ENCODE peak calls at places on chromosome 1, in seven cellular contexts. Z is neuronal stem cell, D is H1, G is IMR-90, L is H9, C is mesendoderm, W is trophoblast cell. H is an unnamed sample. For H3K79me1, the result is how much of the 10 kb centered on the place peaks cover.

GRCh38 chr1:118563969-118564951 is 379.2 kb upstream of the SPAG17 start:
- DNase-seq in Z (peak), D (peak), G (no peak), L (no peak), C (peak), W (peak), H (peak)

GRCh38 chr1:7284839-7285435 is 486.2 kb upstream of the VAMP3 start:
- DNase-seq in Z (no peak), D (peak), G (peak), L (no peak), C (no peak), W (no peak), H (no peak)

GRCh38 chr1:244992833-244993232 is 128.5 kb upstream of the HNRNPU start:
- DNase-seq in Z (no peak), D (no peak), G (peak), L (no peak), C (no peak), W (no peak), H (peak)

GRCh38 chr1:56188216-56188615 is 391.1 kb downstream of the PLPP3 start:
- DNase-seq in Z (no peak), D (no peak), G (no peak), L (no peak), C (no peak), W (no peak), H (no peak)

GRCh38 chr1:220448217-220448616 is 79.7 kb upstream of the MARK1 start:
- DNase-seq in Z (no peak), D (no peak), G (no peak), L (no peak), C (no peak), W (no peak), H (no peak)

GRCh38 chr1:81484284-81484683 is 316.4 kb upstream of the ADGRL2 start:
- DNase-seq in Z (no peak), D (no peak), G (no peak), L (no peak), C (no peak), W (no peak), H (peak)

GRCh38 chr1:12549460-12550349 is 68.3 kb downstream of the DHRS3 start:
- DNase-seq in Z (peak), D (no peak), G (peak), L (no peak), C (no peak), W (peak), H (peak)

GRCh38 chr1:84711091-84711490 is 20.8 kb upstream of the SSX2IP start:
- DNase-seq in Z (no peak), D (no peak), G (no peak), L (no peak), C (no peak), W (no peak), H (peak)

GRCh38 chr1:88943221-88943620 is 49.2 kb downstream of the KYAT3 start:
- DNase-seq in Z (no peak), D (no peak), G (peak), L (no peak), C (no peak), W (no peak), H (no peak)

GRCh38 chr1:45775794-45776193 is 25.3 kb upstream of the IPP start:
- DNase-seq in Z (no peak), D (no peak), G (no peak), L (no peak), C (no peak), W (no peak), H (no peak)

GRCh38 chr1:97796716-97797115 is 124.1 kb downstream of the DPYD start:
- DNase-seq in Z (no peak), D (no peak), G (peak), L (no peak), C (peak), W (no peak), H (peak)

GRCh38 chr1:27368872-27369703 is 2.3 kb upstream of the MAP3K6 start:
- DNase-seq in Z (no peak), D (no peak), G (peak), L (no peak), C (peak), W (peak), H (peak)

GRCh38 chr1:74426208-74426932 is 86.0 kb downstream of the LRRC53 start:
- DNase-seq in Z (no peak), D (no peak), G (peak), L (no peak), C (no peak), W (no peak), H (no peak)

GRCh38 chr1:156253634-156254033 is 5.8 kb upstream of the PAQR6 start:
- DNase-seq in Z (no peak), D (no peak), G (no peak), L (no peak), C (no peak), W (no peak), H (no peak)

GRCh38 chr1:71994646-71995045 is 287.7 kb downstream of the NEGR1 start:
- DNase-seq in Z (no peak), D (no peak), G (no peak), L (no peak), C (no peak), W (no peak), H (no peak)

GRCh38 chr1:179447489-179447888 is 81.7 kb downstream of the AXDND1 start:
- DNase-seq in Z (no peak), D (peak), G (peak), L (peak), C (peak), W (peak), H (no peak)

GRCh38 chr1:191851799-191852595 is 306.3 kb upstream of the RGS18 start:
- DNase-seq in Z (no peak), D (no peak), G (peak), L (no peak), C (no peak), W (peak), H (no peak)

GRCh38 chr1:64072089-64072835 is 131.2 kb upstream of the UBE2U start:
- DNase-seq in Z (no peak), D (no peak), G (peak), L (no peak), C (no peak), W (no peak), H (peak)

GRCh38 chr1:205294175-205294913 is 27.2 kb downstream of the NUAK2 start:
- DNase-seq in Z (peak), D (peak), G (peak), L (peak), C (peak), W (peak), H (peak)

GRCh38 chr1:63621075-63621474 is 27.9 kb downstream of the PGM1 start:
- DNase-seq in Z (no peak), D (no peak), G (no peak), L (no peak), C (no peak), W (no peak), H (no peak)

GRCh38 chr1:231665046-231665445 is 38.5 kb downstream of the DISC1 start:
- DNase-seq in Z (no peak), D (no peak), G (no peak), L (no peak), C (no peak), W (no peak), H (peak)

GRCh38 chr1:12460911-12461621 is 156.9 kb downstream of the DHRS3 start:
- DNase-seq in Z (peak), D (no peak), G (peak), L (no peak), C (peak), W (no peak), H (no peak)

GRCh38 chr1:231028676-231029075 is 11.4 kb downstream of the FAM89A start:
- DNase-seq in Z (no peak), D (no peak), G (no peak), L (peak), C (peak), W (peak), H (no peak)

GRCh38 chr1:210376836-210377377 is 48.2 kb downstream of the HHAT start:
- DNase-seq in Z (no peak), D (no peak), G (peak), L (no peak), C (no peak), W (no peak), H (no peak)

GRCh38 chr1:200896571-200897187 is 2.0 kb downstream of the INAVA start:
- DNase-seq in Z (no peak), D (no peak), G (no peak), L (no peak), C (peak), W (peak), H (no peak)

GRCh38 chr1:96968582-96969378 is 247.2 kb downstream of the PTBP2 start:
- DNase-seq in Z (no peak), D (no peak), G (peak), L (no peak), C (no peak), W (peak), H (no peak)

GRCh38 chr1:243903023-243903422 is 53.0 kb upstream of the AKT3 start:
- DNase-seq in Z (no peak), D (peak), G (no peak), L (no peak), C (no peak), W (no peak), H (no peak)

GRCh38 chr1:38964140-38964548 is 22.5 kb upstream of the RHBDL2 start:
- DNase-seq in Z (no peak), D (no peak), G (no peak), L (no peak), C (peak), W (peak), H (no peak)

GRCh38 chr1:243973169-243973568 is 77.9 kb upstream of the ZBTB18 start:
- DNase-seq in Z (no peak), D (peak), G (no peak), L (no peak), C (no peak), W (no peak), H (no peak)

DNA sequence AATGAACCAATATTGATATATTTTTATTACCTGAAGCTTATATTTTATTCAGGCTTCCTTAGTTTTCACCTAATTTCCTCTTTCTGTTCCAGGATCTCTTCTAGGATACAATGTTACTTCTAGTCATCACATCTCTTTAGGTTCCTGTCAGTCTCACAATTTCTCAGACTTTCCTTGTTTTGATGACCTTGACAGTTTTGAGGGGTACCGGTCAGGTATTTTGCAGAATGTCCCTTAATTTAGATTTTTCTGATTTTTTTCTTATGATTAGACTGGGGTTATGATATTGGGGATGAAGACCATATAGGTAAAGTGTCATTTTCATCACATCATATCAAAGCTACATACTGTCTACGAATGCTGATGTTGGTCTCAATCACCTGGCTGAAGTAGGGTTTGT is 167.5 kb downstream of the LMX1A start:
- DNase-seq in Z (no peak), D (no peak), G (no peak), L (no peak), C (no peak), W (no peak), H (no peak)
- H2AK5ac ChIP-seq in Z (no peak), D (no peak), G (no peak), L (no peak), C (no peak), W (no peak), H (no peak)

GRCh38 chr1:43422995-43423671 is 30.6 kb downstream of the HYI start:
- DNase-seq in Z (no peak), D (no peak), G (no peak), L (no peak), C (no peak), W (no peak), H (no peak)
- H3K79me1 ChIP-seq in Z (under half), D (under half), G (under half), L (under half), C (under half), W (under half), H (under half)

DNA sequence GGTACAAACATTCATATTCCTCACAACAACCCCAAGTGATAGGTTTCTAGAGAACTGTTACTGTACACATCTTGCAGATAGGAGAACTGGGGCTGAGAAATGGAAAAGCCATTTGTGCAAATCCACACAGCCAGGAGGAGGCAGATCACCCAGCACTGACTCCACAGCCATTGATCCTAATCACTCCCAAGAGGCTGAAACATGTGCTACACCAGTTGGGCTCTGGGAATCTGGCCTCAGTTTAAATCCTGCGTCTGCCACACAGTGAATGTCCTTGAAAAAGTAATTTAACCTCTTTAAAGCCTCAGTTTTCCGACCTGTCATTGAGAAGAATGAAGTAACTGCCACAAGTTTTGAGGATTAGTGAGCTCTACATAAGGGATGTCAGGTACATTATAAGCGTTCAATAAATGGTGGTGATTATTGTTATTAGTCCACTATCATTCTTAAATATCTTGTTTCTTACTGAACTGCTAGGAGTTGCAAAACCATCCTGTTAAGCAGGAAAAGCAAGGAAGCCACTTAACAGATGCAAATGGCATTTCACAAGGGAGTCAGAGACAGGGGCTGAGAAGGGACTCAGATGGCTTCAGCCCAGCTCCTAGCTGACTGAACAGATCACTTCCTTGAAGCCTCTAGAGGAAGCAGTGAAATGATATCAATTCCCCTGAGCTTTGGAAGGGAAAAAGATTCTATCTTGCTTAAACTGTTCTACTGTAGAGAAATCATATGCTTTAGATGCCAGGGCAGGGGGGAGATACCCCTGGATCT is 151.3 kb downstream of the ST6GALNAC5 start:
- DNase-seq in Z (no peak), D (peak), G (no peak), L (peak), C (peak), W (peak), H (no peak)
- H2AK5ac ChIP-seq in Z (no peak), D (peak), G (no peak), L (no peak), C (no peak), W (no peak), H (no peak)

DNA sequence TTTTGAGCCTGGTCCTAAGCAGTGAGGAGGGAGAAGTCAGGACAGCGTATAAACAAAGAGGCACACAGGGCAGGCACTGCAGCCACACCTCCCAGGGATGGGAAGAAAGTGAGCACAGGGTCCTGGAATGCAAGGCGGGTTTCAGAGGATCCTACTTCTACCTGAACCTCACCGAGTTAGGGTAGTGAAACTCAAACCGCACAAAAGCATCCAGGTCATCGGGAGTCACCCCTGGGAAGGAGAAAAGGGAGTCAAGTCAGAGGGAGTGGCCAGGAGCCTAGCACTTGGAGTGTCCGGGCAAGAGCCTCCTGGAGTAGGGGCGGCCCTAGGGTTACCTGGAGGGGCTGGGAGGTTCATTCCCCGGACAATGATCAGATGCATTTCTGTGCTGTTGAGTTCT is 10.6 kb downstream of the CC2D1B start:
- DNase-seq in Z (no peak), D (no peak), G (no peak), L (no peak), C (no peak), W (no peak), H (no peak)
- H3K79me1 ChIP-seq in Z (under half), D (under half), G (under half), L (under half), C (under half), W (under half), H (under half)

H was measured in mesenchymal stem cell.